ENCODE peak calls at places on chromosomes 2 and 18, in five cellular contexts. F is GM23338, N is K562, M is GM12878, Z is HCT116. D is an unnamed sample.

GRCh38 chr18:44682871-44683221 is 2.2 kb downstream of the SETBP1 start:
- DNase-seq in F (peak; percentile 83), N (no peak), M (no peak), Z (no peak), D (no peak)

GRCh38 chr18:24208270-24209035 is 69.6 kb downstream of the CABYR start:
- DNase-seq in F (peak; percentile 29), N (no peak), M (no peak), Z (peak; percentile 21), D (no peak)

GRCh38 chr18:23207994-23208393 is 72.7 kb downstream of the CABLES1 start:
- DNase-seq in F (no peak), N (no peak), M (no peak), Z (no peak), D (no peak)

GRCh38 chr18:58493516-58494253 is 135.2 kb downstream of the ALPK2 start:
- DNase-seq in F (peak; percentile 88), N (peak; percentile 78), M (peak; percentile 28), Z (peak; percentile 56), D (no peak)

GRCh38 chr2:65818873-65819451 is 386.6 kb upstream of the SPRED2 start:
- DNase-seq in F (no peak), N (peak; percentile 58), M (no peak), Z (no peak), D (no peak)

GRCh38 chr2:6888724-6889123 is 11.1 kb downstream of the RSAD2 start:
- DNase-seq in F (no peak), N (peak; percentile 24), M (no peak), Z (no peak), D (no peak)

GRCh38 chr2:97699765-97700444 is 13.5 kb upstream of the ZAP70 start:
- DNase-seq in F (peak; percentile 87), N (peak; percentile 64), M (no peak), Z (peak; percentile 37), D (no peak)

GRCh38 chr2:130756041-130756720 is 841 bp downstream of the AMER3 start:
- DNase-seq in F (peak; percentile 75), N (peak; percentile 78), M (no peak), Z (no peak), D (no peak)

GRCh38 chr2:120821446-120822160 is 85.9 kb downstream of the GLI2 start:
- DNase-seq in F (no peak), N (no peak), M (no peak), Z (no peak), D (no peak)

GRCh38 chr2:230879271-230879882 is 14.6 kb downstream of the ITM2C start:
- DNase-seq in F (no peak), N (no peak), M (no peak), Z (no peak), D (no peak)

GRCh38 chr2:220188031-220188430 is 560.6 kb downstream of the SLC4A3 start:
- DNase-seq in F (no peak), N (no peak), M (no peak), Z (no peak), D (no peak)

GRCh38 chr18:58507881-58508280 is 121.0 kb downstream of the ALPK2 start:
- DNase-seq in F (no peak), N (no peak), M (no peak), Z (no peak), D (no peak)

GRCh38 chr18:30625961-30626360 is 416.6 kb downstream of the DSC3 start:
- DNase-seq in F (no peak), N (no peak), M (no peak), Z (no peak), D (no peak)

GRCh38 chr2:190912731-190913130 is 32.1 kb downstream of the GLS start:
- DNase-seq in F (no peak), N (no peak), M (no peak), Z (no peak), D (no peak)

GRCh38 chr2:146004470-146004869 is 1484.6 kb upstream of the ZEB2 start:
- DNase-seq in F (no peak), N (no peak), M (no peak), Z (no peak), D (peak; percentile 100)

GRCh38 chr18:44079602-44080001 is 601.1 kb upstream of the SETBP1 start:
- DNase-seq in F (no peak), N (no peak), M (no peak), Z (no peak), D (no peak)

GRCh38 chr2:240523451-240524281 is 34.1 kb downstream of the ANKMY1 start:
- DNase-seq in F (no peak), N (no peak), M (no peak), Z (no peak), D (no peak)

GRCh38 chr2:14944562-14945346 is 312.2 kb downstream of the LRATD1 start:
- DNase-seq in F (peak; percentile 80), N (no peak), M (no peak), Z (peak; percentile 29), D (no peak)
- TF ChIP-seq EZH2 in F (no peak), N (no peak), M (no peak), Z (no peak), D (no peak)

GRCh38 chr2:108575132-108575966 is 41.1 kb downstream of the LIMS1 start:
- DNase-seq in F (peak; percentile 75), N (no peak), M (peak; percentile 70), Z (no peak), D (no peak)
- TF ChIP-seq POLR2AphosphoS5 in F (no peak), N (no peak), M (no peak), Z (no peak), D (no peak)

DNA sequence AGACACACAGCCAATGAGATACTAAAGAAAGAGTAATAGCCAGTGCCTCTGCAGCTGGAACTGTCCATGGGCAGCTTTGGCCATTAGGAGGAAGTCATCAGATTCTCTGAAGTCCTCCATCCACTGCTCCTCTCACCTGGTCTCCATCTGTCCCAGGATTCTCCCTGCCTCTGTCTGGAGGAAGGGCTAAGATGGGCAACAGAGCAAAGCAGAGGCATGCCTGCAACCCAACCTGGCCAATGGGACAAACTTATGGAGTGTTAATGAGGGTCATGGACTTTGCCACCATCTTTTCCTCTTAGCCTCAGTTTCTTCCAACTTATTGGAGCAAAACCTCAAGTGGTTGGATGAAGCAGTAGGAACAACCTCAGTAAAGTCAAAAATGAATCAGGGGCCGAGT is 91.5 kb upstream of the SIX3 start:
- DNase-seq in F (no peak), N (no peak), M (no peak), Z (no peak), D (no peak)
- H3K27ac ChIP-seq in F (no peak overlapping the region), N (no peak overlapping the region), M (no peak overlapping the region), Z (no peak overlapping the region), D (no peak overlapping the region)

DNA sequence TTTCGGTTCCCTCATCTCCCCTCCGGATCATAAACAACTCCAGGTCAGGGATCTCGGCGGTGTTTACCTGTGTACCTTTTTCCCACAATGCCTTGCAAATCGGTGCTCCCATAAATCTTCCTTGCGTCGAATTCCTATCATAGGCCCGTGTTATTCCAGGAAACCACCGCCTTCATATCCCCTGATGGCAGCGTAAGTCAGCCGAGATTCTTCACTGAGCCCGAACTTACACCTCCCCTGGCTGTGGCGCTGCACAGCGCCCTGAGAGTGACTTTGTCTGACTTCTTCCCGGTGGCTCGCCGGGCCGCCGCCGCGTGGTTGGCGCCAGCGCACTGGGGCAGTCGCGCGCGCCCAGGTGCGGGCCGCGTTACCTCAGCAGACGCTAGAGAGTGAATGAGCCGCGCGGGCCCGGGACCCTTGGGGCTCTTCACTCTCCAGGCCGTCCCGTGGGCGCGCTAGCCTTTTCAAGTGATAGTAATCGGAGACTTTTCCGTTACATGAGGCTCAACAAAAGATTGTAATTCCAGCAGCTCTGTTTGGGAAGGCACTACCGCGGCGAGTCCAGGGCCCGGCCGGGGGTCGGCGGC is 101.6 kb downstream of the SPTBN1 start:
- DNase-seq in F (peak; percentile 55), N (peak; percentile 64), M (no peak), Z (peak; percentile 81), D (no peak)
- TF ChIP-seq EZH2 in F (no peak), N (no peak), M (no peak), Z (no peak), D (no peak)

GRCh38 chr2:45729753-45730512 is 78.5 kb downstream of the PRKCE start:
- DNase-seq in F (peak; percentile 65), N (peak; percentile 37), M (peak; percentile 88), Z (peak; percentile 13), D (no peak)
- TF ChIP-seq POLR2AphosphoS5 in F (no peak), N (no peak), M (peak; percentile 58), Z (no peak), D (no peak)

GRCh38 chr2:110770308-110770695 is 37.9 kb downstream of the ACOXL start:
- DNase-seq in F (no peak), N (no peak), M (no peak), Z (no peak), D (no peak)
- H3K27ac ChIP-seq in F (peak overlapping the region; percentile 68), N (no peak overlapping the region), M (no peak overlapping the region), Z (no peak overlapping the region), D (no peak overlapping the region)

GRCh38 chr2:109662889-109663288 is 48.7 kb downstream of the SOWAHC start:
- DNase-seq in F (no peak), N (no peak), M (no peak), Z (peak; percentile 6), D (no peak)
- TF ChIP-seq EZH2 in F (no peak), N (no peak), M (no peak), Z (no peak), D (no peak)